ENCODE peak calls at places on chromosomes 7 and 10, in five cellular contexts. One of them, this sample, is unnamed. For H3K4me1, the result is how much of the 10 kb centered on the place peaks cover.

GRCh38 chr10:58266003-58266825 is 1.5 kb downstream of the IPMK start:
- DNase-seq in breast epithelium: no peak
- DNase-seq in K562: peak
- DNase-seq in transverse colon: no peak
- DNase-seq in sigmoid colon: no peak
- DNase-seq in this sample: no peak

GRCh38 chr10:132503581-132504421 is 33.8 kb upstream of the INPP5A start:
- DNase-seq in breast epithelium: no peak
- DNase-seq in sigmoid colon: peak
- DNase-seq in transverse colon: no peak
- DNase-seq in K562: no peak
- DNase-seq in this sample: peak

GRCh38 chr7:20993693-20994092 is 207.0 kb upstream of the SP8 start:
- DNase-seq in transverse colon: no peak
- DNase-seq in sigmoid colon: no peak
- DNase-seq in breast epithelium: no peak
- DNase-seq in K562: no peak
- DNase-seq in this sample: no peak

GRCh38 chr7:120033114-120033513 is 239.9 kb upstream of the KCND2 start:
- DNase-seq in sigmoid colon: no peak
- DNase-seq in breast epithelium: no peak
- DNase-seq in transverse colon: no peak
- DNase-seq in K562: no peak
- DNase-seq in this sample: no peak

GRCh38 chr7:51965454-51965853 is 648.8 kb upstream of the COBL start:
- DNase-seq in sigmoid colon: no peak
- DNase-seq in K562: no peak
- DNase-seq in breast epithelium: no peak
- DNase-seq in transverse colon: no peak
- DNase-seq in this sample: no peak

GRCh38 chr7:152176797-152177196 is 151.3 kb downstream of the GALNT11 start:
- DNase-seq in sigmoid colon: no peak
- DNase-seq in transverse colon: no peak
- DNase-seq in breast epithelium: no peak
- DNase-seq in K562: no peak
- DNase-seq in this sample: no peak

GRCh38 chr7:140683657-140684056 is 10.9 kb downstream of the ADCK2 start:
- DNase-seq in sigmoid colon: no peak
- DNase-seq in breast epithelium: no peak
- DNase-seq in transverse colon: no peak
- DNase-seq in K562: no peak
- DNase-seq in this sample: peak

GRCh38 chr7:21805793-21806192 is 139.9 kb downstream of the CDCA7L start:
- DNase-seq in sigmoid colon: no peak
- DNase-seq in K562: no peak
- DNase-seq in breast epithelium: no peak
- DNase-seq in transverse colon: no peak
- DNase-seq in this sample: no peak

GRCh38 chr10:21317902-21318301 is 207.6 kb downstream of the SKIDA1 start:
- DNase-seq in transverse colon: no peak
- DNase-seq in sigmoid colon: no peak
- DNase-seq in K562: no peak
- DNase-seq in breast epithelium: no peak
- DNase-seq in this sample: no peak

DNA sequence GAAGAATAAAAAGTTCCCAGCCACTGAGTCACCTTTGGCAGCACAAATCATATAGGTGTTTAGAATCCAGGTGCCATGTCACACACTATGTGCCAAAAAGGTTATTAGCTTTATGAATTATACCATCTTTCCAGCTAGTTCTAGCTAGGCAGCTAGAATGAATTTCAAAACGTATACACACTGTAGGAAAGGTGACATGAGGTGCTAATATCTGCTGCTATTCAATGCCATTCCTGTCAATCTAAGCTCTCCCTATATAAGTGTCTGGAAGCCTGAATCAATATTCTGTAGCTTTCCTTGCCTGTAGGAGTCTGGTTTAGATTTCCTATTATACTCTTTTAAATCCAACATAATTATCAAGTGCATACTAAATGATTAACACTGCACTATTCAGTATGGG is 868.6 kb downstream of the GATA3 start:
- DNase-seq in transverse colon: no peak
- DNase-seq in K562: no peak
- DNase-seq in sigmoid colon: no peak
- DNase-seq in breast epithelium: no peak
- DNase-seq in this sample: no peak
- TF ChIP-seq POLR2AphosphoS5 in transverse colon: no peak
- TF ChIP-seq POLR2AphosphoS5 in K562: no peak
- TF ChIP-seq POLR2AphosphoS5 in sigmoid colon: no peak
- TF ChIP-seq POLR2AphosphoS5 in breast epithelium: no peak
- TF ChIP-seq POLR2AphosphoS5 in this sample: no peak

GRCh38 chr7:1018334-1018695 is 26.0 kb upstream of the GPR146 start:
- DNase-seq in transverse colon: no peak
- DNase-seq in breast epithelium: no peak
- DNase-seq in K562: no peak
- DNase-seq in sigmoid colon: no peak
- DNase-seq in this sample: peak
- TF ChIP-seq POLR2A in transverse colon: no peak
- TF ChIP-seq POLR2A in breast epithelium: no peak
- TF ChIP-seq POLR2A in K562: no peak
- TF ChIP-seq POLR2A in sigmoid colon: no peak
- TF ChIP-seq POLR2A in this sample: no peak

GRCh38 chr7:148916186-148916585 is 32.1 kb upstream of the EZH2 start:
- DNase-seq in K562: no peak
- DNase-seq in transverse colon: no peak
- DNase-seq in breast epithelium: no peak
- DNase-seq in sigmoid colon: no peak
- DNase-seq in this sample: no peak
- H3K4me1 ChIP-seq in K562: under half
- H3K4me1 ChIP-seq in transverse colon: under half
- H3K4me1 ChIP-seq in breast epithelium: under half
- H3K4me1 ChIP-seq in sigmoid colon: under half
- H3K4me1 ChIP-seq in this sample: under half

GRCh38 chr10:110137142-110137545 is 70.3 kb upstream of the MXI1 start:
- DNase-seq in breast epithelium: no peak
- DNase-seq in transverse colon: no peak
- DNase-seq in K562: peak
- DNase-seq in sigmoid colon: no peak
- DNase-seq in this sample: no peak
- TF ChIP-seq POLR2AphosphoS5 in breast epithelium: no peak
- TF ChIP-seq POLR2AphosphoS5 in transverse colon: no peak
- TF ChIP-seq POLR2AphosphoS5 in K562: no peak
- TF ChIP-seq POLR2AphosphoS5 in sigmoid colon: peak
- TF ChIP-seq POLR2AphosphoS5 in this sample: no peak

This sample was measured in spleen.